ENCODE peak calls at places on chromosomes 1 and 21, in nine cellular contexts. One of them, this sample, is unnamed.

GRCh38 chr1:48043524-48043923 is 46.3 kb upstream of the TRABD2B start:
- DNase-seq in mucosa of descending colon: no peak
- DNase-seq in HFF-Myc: no peak
- DNase-seq in RWPE1: no peak
- DNase-seq in kidney epithelial cell: no peak
- DNase-seq in GM12864: no peak
- DNase-seq in AG09319: no peak
- DNase-seq in cardiac fibroblast: no peak
- DNase-seq in SK-N-SH: no peak
- DNase-seq in this sample: no peak

GRCh38 chr1:62210960-62211359 is 16.3 kb downstream of the L1TD1 start:
- DNase-seq in mucosa of descending colon: no peak
- DNase-seq in HFF-Myc: no peak
- DNase-seq in RWPE1: no peak
- DNase-seq in kidney epithelial cell: no peak
- DNase-seq in GM12864: no peak
- DNase-seq in AG09319: no peak
- DNase-seq in cardiac fibroblast: no peak
- DNase-seq in SK-N-SH: no peak
- DNase-seq in this sample: no peak

GRCh38 chr1:85144351-85144750 is 56.5 kb downstream of the SYDE2 start:
- DNase-seq in mucosa of descending colon: no peak
- DNase-seq in HFF-Myc: no peak
- DNase-seq in RWPE1: no peak
- DNase-seq in kidney epithelial cell: no peak
- DNase-seq in GM12864: no peak
- DNase-seq in AG09319: no peak
- DNase-seq in cardiac fibroblast: no peak
- DNase-seq in SK-N-SH: no peak
- DNase-seq in this sample: no peak

GRCh38 chr1:8202182-8202905 is 115.6 kb upstream of the SLC45A1 start:
- DNase-seq in mucosa of descending colon: peak; percentile 68
- DNase-seq in HFF-Myc: no peak
- DNase-seq in RWPE1: peak; percentile 41
- DNase-seq in kidney epithelial cell: no peak
- DNase-seq in GM12864: no peak
- DNase-seq in AG09319: peak; percentile 44
- DNase-seq in cardiac fibroblast: peak; percentile 96
- DNase-seq in SK-N-SH: no peak
- DNase-seq in this sample: no peak

GRCh38 chr1:242639104-242639503 is 114.6 kb upstream of the PLD5 start:
- DNase-seq in mucosa of descending colon: no peak
- DNase-seq in HFF-Myc: no peak
- DNase-seq in RWPE1: no peak
- DNase-seq in kidney epithelial cell: no peak
- DNase-seq in GM12864: no peak
- DNase-seq in AG09319: no peak
- DNase-seq in cardiac fibroblast: no peak
- DNase-seq in SK-N-SH: no peak
- DNase-seq in this sample: no peak

GRCh38 chr1:70392626-70393025 is 18.4 kb upstream of the CTH start:
- DNase-seq in mucosa of descending colon: no peak
- DNase-seq in HFF-Myc: no peak
- DNase-seq in RWPE1: no peak
- DNase-seq in kidney epithelial cell: no peak
- DNase-seq in GM12864: no peak
- DNase-seq in AG09319: no peak
- DNase-seq in cardiac fibroblast: no peak
- DNase-seq in SK-N-SH: no peak
- DNase-seq in this sample: no peak

GRCh38 chr1:153752561-153753195 is 22.5 kb upstream of the SLC27A3 start:
- DNase-seq in mucosa of descending colon: no peak
- DNase-seq in HFF-Myc: no peak
- DNase-seq in RWPE1: no peak
- DNase-seq in kidney epithelial cell: peak; percentile 79
- DNase-seq in GM12864: no peak
- DNase-seq in AG09319: no peak
- DNase-seq in cardiac fibroblast: peak; percentile 96
- DNase-seq in SK-N-SH: no peak
- DNase-seq in this sample: no peak

GRCh38 chr21:35053356-35054096 is 4.4 kb upstream of the RUNX1 start:
- DNase-seq in mucosa of descending colon: no peak
- DNase-seq in HFF-Myc: no peak
- DNase-seq in RWPE1: no peak
- DNase-seq in kidney epithelial cell: no peak
- DNase-seq in GM12864: no peak
- DNase-seq in AG09319: no peak
- DNase-seq in cardiac fibroblast: peak; percentile 10
- DNase-seq in SK-N-SH: no peak
- DNase-seq in this sample: no peak

GRCh38 chr1:157231844-157232550 is 93.8 kb upstream of the ETV3 start:
- DNase-seq in mucosa of descending colon: no peak
- DNase-seq in HFF-Myc: no peak
- DNase-seq in RWPE1: no peak
- DNase-seq in kidney epithelial cell: no peak
- DNase-seq in GM12864: no peak
- DNase-seq in AG09319: no peak
- DNase-seq in cardiac fibroblast: no peak
- DNase-seq in SK-N-SH: no peak
- DNase-seq in this sample: no peak

GRCh38 chr21:46660505-46660904 is 25.0 kb downstream of the PRMT2 start:
- DNase-seq in mucosa of descending colon: no peak
- DNase-seq in HFF-Myc: no peak
- DNase-seq in RWPE1: no peak
- DNase-seq in kidney epithelial cell: no peak
- DNase-seq in GM12864: no peak
- DNase-seq in AG09319: no peak
- DNase-seq in cardiac fibroblast: no peak
- DNase-seq in SK-N-SH: no peak
- DNase-seq in this sample: no peak

GRCh38 chr1:67429011-67429527 is 1.1 kb downstream of the SERBP1 start:
- DNase-seq in mucosa of descending colon: no peak
- DNase-seq in HFF-Myc: no peak
- DNase-seq in RWPE1: no peak
- DNase-seq in kidney epithelial cell: no peak
- DNase-seq in GM12864: no peak
- DNase-seq in AG09319: no peak
- DNase-seq in cardiac fibroblast: peak; percentile 21
- DNase-seq in SK-N-SH: peak; percentile 32
- DNase-seq in this sample: peak; percentile 63

GRCh38 chr1:202192770-202193613 is 607 bp upstream of the LGR6 start:
- DNase-seq in mucosa of descending colon: peak; percentile 76
- DNase-seq in HFF-Myc: no peak
- DNase-seq in RWPE1: peak; percentile 67
- DNase-seq in kidney epithelial cell: no peak
- DNase-seq in GM12864: no peak
- DNase-seq in AG09319: no peak
- DNase-seq in cardiac fibroblast: peak; percentile 63
- DNase-seq in SK-N-SH: peak; percentile 89
- DNase-seq in this sample: peak; percentile 63

GRCh38 chr1:202187697-202188407 is 5.7 kb upstream of the LGR6 start:
- DNase-seq in mucosa of descending colon: no peak
- DNase-seq in HFF-Myc: no peak
- DNase-seq in RWPE1: no peak
- DNase-seq in kidney epithelial cell: no peak
- DNase-seq in GM12864: no peak
- DNase-seq in AG09319: no peak
- DNase-seq in cardiac fibroblast: no peak
- DNase-seq in SK-N-SH: no peak
- DNase-seq in this sample: no peak

GRCh38 chr1:202187040-202187671 is 6.4 kb upstream of the LGR6 start:
- DNase-seq in mucosa of descending colon: peak; percentile 85
- DNase-seq in HFF-Myc: no peak
- DNase-seq in RWPE1: no peak
- DNase-seq in kidney epithelial cell: no peak
- DNase-seq in GM12864: no peak
- DNase-seq in AG09319: no peak
- DNase-seq in cardiac fibroblast: no peak
- DNase-seq in SK-N-SH: no peak
- DNase-seq in this sample: no peak

GRCh38 chr1:202189012-202189790 is 4.4 kb upstream of the LGR6 start:
- DNase-seq in mucosa of descending colon: peak; percentile 87
- DNase-seq in HFF-Myc: no peak
- DNase-seq in RWPE1: peak; percentile 66
- DNase-seq in kidney epithelial cell: no peak
- DNase-seq in GM12864: no peak
- DNase-seq in AG09319: peak; percentile 11
- DNase-seq in cardiac fibroblast: peak; percentile 64
- DNase-seq in SK-N-SH: peak; percentile 84
- DNase-seq in this sample: peak; percentile 84

GRCh38 chr1:202189919-202190715 is 3.5 kb upstream of the LGR6 start:
- DNase-seq in mucosa of descending colon: no peak
- DNase-seq in HFF-Myc: no peak
- DNase-seq in RWPE1: no peak
- DNase-seq in kidney epithelial cell: no peak
- DNase-seq in GM12864: no peak
- DNase-seq in AG09319: no peak
- DNase-seq in cardiac fibroblast: no peak
- DNase-seq in SK-N-SH: no peak
- DNase-seq in this sample: no peak
- TF ChIP-seq CTCF in mucosa of descending colon: no peak
- TF ChIP-seq CTCF in HFF-Myc: no peak
- TF ChIP-seq CTCF in RWPE1: no peak
- TF ChIP-seq CTCF in kidney epithelial cell: peak; percentile 35
- TF ChIP-seq CTCF in GM12864: no peak
- TF ChIP-seq CTCF in AG09319: peak; percentile 9
- TF ChIP-seq CTCF in cardiac fibroblast: peak; percentile 31
- TF ChIP-seq CTCF in SK-N-SH: no peak
- TF ChIP-seq CTCF in this sample: no peak

GRCh38 chr1:20732071-20732587 is 374 bp downstream of the SH2D5 start:
- DNase-seq in mucosa of descending colon: peak; percentile 66
- DNase-seq in HFF-Myc: no peak
- DNase-seq in RWPE1: peak; percentile 89
- DNase-seq in kidney epithelial cell: no peak
- DNase-seq in GM12864: no peak
- DNase-seq in AG09319: no peak
- DNase-seq in cardiac fibroblast: peak; percentile 65
- DNase-seq in SK-N-SH: peak; percentile 96
- DNase-seq in this sample: peak; percentile 49

GRCh38 chr1:20733361-20733975 is 965 bp upstream of the SH2D5 start:
- DNase-seq in mucosa of descending colon: no peak
- DNase-seq in HFF-Myc: no peak
- DNase-seq in RWPE1: no peak
- DNase-seq in kidney epithelial cell: no peak
- DNase-seq in GM12864: no peak
- DNase-seq in AG09319: no peak
- DNase-seq in cardiac fibroblast: no peak
- DNase-seq in SK-N-SH: no peak
- DNase-seq in this sample: no peak

GRCh38 chr1:20731057-20731991 is 1.2 kb downstream of the SH2D5 start:
- DNase-seq in mucosa of descending colon: no peak
- DNase-seq in HFF-Myc: no peak
- DNase-seq in RWPE1: peak; percentile 20
- DNase-seq in kidney epithelial cell: no peak
- DNase-seq in GM12864: no peak
- DNase-seq in AG09319: no peak
- DNase-seq in cardiac fibroblast: no peak
- DNase-seq in SK-N-SH: peak; percentile 69
- DNase-seq in this sample: no peak

GRCh38 chr1:20730690-20731056 is 1.8 kb downstream of the SH2D5 start:
- DNase-seq in mucosa of descending colon: no peak
- DNase-seq in HFF-Myc: no peak
- DNase-seq in RWPE1: no peak
- DNase-seq in kidney epithelial cell: no peak
- DNase-seq in GM12864: no peak
- DNase-seq in AG09319: no peak
- DNase-seq in cardiac fibroblast: no peak
- DNase-seq in SK-N-SH: peak; percentile 28
- DNase-seq in this sample: no peak

GRCh38 chr1:20732588-20733360 is at the start of gene SH2D5:
- DNase-seq in mucosa of descending colon: peak; percentile 55
- DNase-seq in HFF-Myc: peak; percentile 95
- DNase-seq in RWPE1: peak; percentile 89
- DNase-seq in kidney epithelial cell: peak; percentile 98
- DNase-seq in GM12864: peak; percentile 49
- DNase-seq in AG09319: peak; percentile 74
- DNase-seq in cardiac fibroblast: peak; percentile 95
- DNase-seq in SK-N-SH: peak; percentile 73
- DNase-seq in this sample: peak; percentile 66
- TF ChIP-seq CTCF in mucosa of descending colon: no peak
- TF ChIP-seq CTCF in HFF-Myc: peak; percentile 30
- TF ChIP-seq CTCF in RWPE1: peak; percentile 63
- TF ChIP-seq CTCF in kidney epithelial cell: peak; percentile 35
- TF ChIP-seq CTCF in GM12864: peak; percentile 52
- TF ChIP-seq CTCF in AG09319: peak; percentile 26
- TF ChIP-seq CTCF in cardiac fibroblast: peak; percentile 22
- TF ChIP-seq CTCF in SK-N-SH: peak; percentile 47
- TF ChIP-seq CTCF in this sample: peak; percentile 17

GRCh38 chr1:36864182-36865079 is 169.9 kb downstream of the GRIK3 start:
- DNase-seq in mucosa of descending colon: no peak
- DNase-seq in HFF-Myc: no peak
- DNase-seq in RWPE1: no peak
- DNase-seq in kidney epithelial cell: no peak
- DNase-seq in GM12864: no peak
- DNase-seq in AG09319: no peak
- DNase-seq in cardiac fibroblast: no peak
- DNase-seq in SK-N-SH: peak; percentile 46
- DNase-seq in this sample: no peak
- TF ChIP-seq CTCF in mucosa of descending colon: no peak
- TF ChIP-seq CTCF in HFF-Myc: peak; percentile 21
- TF ChIP-seq CTCF in RWPE1: no peak
- TF ChIP-seq CTCF in kidney epithelial cell: no peak
- TF ChIP-seq CTCF in GM12864: peak; percentile 83
- TF ChIP-seq CTCF in AG09319: no peak
- TF ChIP-seq CTCF in cardiac fibroblast: no peak
- TF ChIP-seq CTCF in SK-N-SH: peak; percentile 23
- TF ChIP-seq CTCF in this sample: no peak

DNA sequence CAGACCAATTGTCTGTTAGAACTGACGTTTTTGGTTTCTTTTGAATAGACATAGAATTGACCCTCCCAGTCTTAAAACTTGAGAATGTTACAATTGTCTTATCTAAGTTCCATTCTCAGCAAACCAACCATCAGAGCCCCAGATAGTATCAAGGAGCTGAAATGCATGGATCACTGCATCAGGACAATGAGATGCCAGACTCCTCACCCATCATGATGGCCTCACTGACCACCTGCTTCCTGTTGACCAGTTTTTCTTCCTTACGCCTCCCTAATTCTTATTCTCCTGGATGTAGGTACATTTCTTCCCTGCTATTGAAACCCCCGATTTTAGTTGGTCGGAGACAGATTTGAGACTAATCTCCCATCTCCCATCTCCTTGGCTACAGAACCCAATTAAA is 17.7 kb downstream of the MATN1 start:
- DNase-seq in mucosa of descending colon: no peak
- DNase-seq in HFF-Myc: no peak
- DNase-seq in RWPE1: no peak
- DNase-seq in kidney epithelial cell: no peak
- DNase-seq in GM12864: no peak
- DNase-seq in AG09319: no peak
- DNase-seq in cardiac fibroblast: no peak
- DNase-seq in SK-N-SH: no peak
- DNase-seq in this sample: no peak
- TF ChIP-seq CTCF in mucosa of descending colon: no peak
- TF ChIP-seq CTCF in HFF-Myc: no peak
- TF ChIP-seq CTCF in RWPE1: no peak
- TF ChIP-seq CTCF in kidney epithelial cell: no peak
- TF ChIP-seq CTCF in GM12864: no peak
- TF ChIP-seq CTCF in AG09319: no peak
- TF ChIP-seq CTCF in cardiac fibroblast: no peak
- TF ChIP-seq CTCF in SK-N-SH: no peak
- TF ChIP-seq CTCF in this sample: no peak

This sample was measured in natural killer cell.